ENCODE peak calls at places on chromosome 3, in nine cellular contexts. P is stimulated activated CD8-positive, alpha-beta memory T cell treated with anti-CD3 and anti-CD28 coated beads, Interleukin-4, amount 100 ng/mL, for 1 hour; H is GM03348; U is prostate gland; B is MCF 10A; K is HFFc6; R is GM12892; Q is aorta; M is MG63. S is an unnamed sample.

GRCh38 chr3:193903976-193904375 is 232.0 kb upstream of the HES1 start:
- DNase-seq in P (no peak), H (no peak), U (no peak), B (no peak), K (no peak), R (no peak), Q (no peak), M (no peak), S (peak)

GRCh38 chr3:36212291-36212690 is 168.0 kb upstream of the STAC start:
- DNase-seq in P (no peak), H (peak), U (no peak), B (peak), K (no peak), R (no peak), Q (no peak), M (peak), S (no peak)

GRCh38 chr3:109023656-109024254 is 70.1 kb upstream of the GUCA1C start:
- DNase-seq in P (no peak), H (peak), U (peak), B (peak), K (peak), R (no peak), Q (peak), M (no peak), S (no peak)

GRCh38 chr3:42982645-42983412 is 3.7 kb downstream of the GASK1A start:
- DNase-seq in P (no peak), H (no peak), U (no peak), B (no peak), K (no peak), R (no peak), Q (no peak), M (no peak), S (no peak)

GRCh38 chr3:57544181-57545125 is at the start of gene DNAH12:
- DNase-seq in P (no peak), H (peak), U (peak), B (no peak), K (no peak), R (no peak), Q (no peak), M (no peak), S (peak)

GRCh38 chr3:23740517-23741402 is 65.0 kb upstream of the UBE2E1 start:
- DNase-seq in P (no peak), H (peak), U (no peak), B (peak), K (no peak), R (no peak), Q (no peak), M (no peak), S (no peak)

GRCh38 chr3:187986514-187986934 is 167.4 kb upstream of the LPP start:
- DNase-seq in P (no peak), H (peak), U (no peak), B (peak), K (peak), R (no peak), Q (peak), M (peak), S (peak)

GRCh38 chr3:70065666-70066253 is 66.2 kb downstream of the SAMMSON start:
- DNase-seq in P (no peak), H (no peak), U (no peak), B (peak), K (no peak), R (no peak), Q (no peak), M (no peak), S (peak)

GRCh38 chr3:183295211-183295610 is 42.2 kb downstream of the B3GNT5 start:
- DNase-seq in P (no peak), H (peak), U (peak), B (peak), K (peak), R (no peak), Q (no peak), M (peak), S (no peak)

GRCh38 chr3:152350139-152350538 is 81.4 kb downstream of the MBNL1 start:
- DNase-seq in P (no peak), H (peak), U (no peak), B (peak), K (no peak), R (no peak), Q (no peak), M (no peak), S (no peak)

GRCh38 chr3:43995929-43996378 is 245.7 kb upstream of the TOPAZ1 start:
- DNase-seq in P (no peak), H (peak), U (no peak), B (no peak), K (no peak), R (no peak), Q (no peak), M (no peak), S (no peak)

S was measured in islet precursor cell.